ENCODE peak calls at places on chromosome 7, in four cellular contexts. V, L, J and B are unnamed samples.

GRCh38 chr7:82443801-82444219 is 233 bp upstream of the CACNA2D1 start:
- DNase-seq in J (peak; percentile 88), V (peak; percentile 84), L (peak; percentile 25), B (peak; percentile 68)

GRCh38 chr7:963236-964078 is 9.0 kb upstream of the ADAP1 start:
- DNase-seq in L (no peak), J (no peak), V (no peak), B (no peak)

GRCh38 chr7:129144095-129144833 is at the start of gene TSPAN33:
- DNase-seq in V (peak; percentile 83), J (peak; percentile 53), L (peak; percentile 83), B (peak; percentile 74)

GRCh38 chr7:29557954-29558353 is 5.7 kb upstream of the PRR15 start:
- DNase-seq in V (peak; percentile 20), L (no peak), J (peak; percentile 41), B (peak; percentile 34)

GRCh38 chr7:140342732-140343514 is 55.4 kb downstream of the SLC37A3 start:
- DNase-seq in L (peak; percentile 19), V (peak; percentile 39), J (peak; percentile 26), B (peak; percentile 35)

GRCh38 chr7:5699951-5700384 is 81.5 kb downstream of the RNF216 start:
- DNase-seq in V (no peak), L (no peak), J (no peak), B (no peak)

GRCh38 chr7:46844486-46844885 is 737.4 kb downstream of the TNS3 start:
- DNase-seq in J (peak; percentile 54), V (no peak), L (no peak), B (no peak)

GRCh38 chr7:157851501-157852067 is 514.8 kb downstream of the DNAJB6 start:
- DNase-seq in J (no peak), V (peak; percentile 50), L (peak; percentile 27), B (peak; percentile 74)

GRCh38 chr7:11343818-11344413 is 370.2 kb downstream of the PHF14 start:
- DNase-seq in L (no peak), V (no peak), J (peak; percentile 67), B (no peak)

GRCh38 chr7:6446977-6447588 is 671 bp downstream of the DAGLB start:
- DNase-seq in L (peak; percentile 82), J (peak; percentile 95), V (peak; percentile 54), B (peak; percentile 83)

GRCh38 chr7:111873963-111874693 is 311.8 kb upstream of the IMMP2L start:
- DNase-seq in L (no peak), J (peak; percentile 8), V (no peak), B (no peak)

GRCh38 chr7:2290877-2291276 is 23.4 kb downstream of the SNX8 start:
- DNase-seq in J (no peak), L (no peak), V (no peak), B (no peak)

GRCh38 chr7:107953265-107953923 is 49.6 kb downstream of the LAMB1 start:
- DNase-seq in L (no peak), J (no peak), V (no peak), B (no peak)

GRCh38 chr7:100016209-100016901 is 959 bp downstream of the ZKSCAN1 start:
- DNase-seq in J (peak; percentile 13), V (peak; percentile 49), L (no peak), B (no peak)

GRCh38 chr7:97842006-97842405 is 30.2 kb downstream of the ASNS start:
- DNase-seq in L (no peak), J (no peak), V (no peak), B (no peak)

GRCh38 chr7:40199076-40199802 is 64.4 kb downstream of the SUGCT start:
- DNase-seq in J (peak; percentile 85), V (no peak), L (no peak), B (no peak)

GRCh38 chr7:106623846-106624245 is 37.1 kb downstream of the CCDC71L start:
- DNase-seq in J (peak; percentile 86), V (no peak), L (peak; percentile 14), B (no peak)

GRCh38 chr7:1015631-1016121 is 28.7 kb upstream of the GPR146 start:
- DNase-seq in J (no peak), V (no peak), L (no peak), B (no peak)

GRCh38 chr7:47314728-47315601 is 266.9 kb downstream of the TNS3 start:
- DNase-seq in J (no peak), L (no peak), V (peak; percentile 29), B (no peak)

GRCh38 chr7:140541513-140542192 is 62.3 kb upstream of the MKRN1 start:
- DNase-seq in V (no peak), J (peak; percentile 95), L (peak; percentile 26), B (peak; percentile 44)

GRCh38 chr7:2288503-2288902 is 25.7 kb downstream of the SNX8 start:
- DNase-seq in V (no peak), L (no peak), J (no peak), B (no peak)

GRCh38 chr7:836429-836828 is 4.2 kb downstream of the SUN1 start:
- DNase-seq in L (no peak), V (peak; percentile 8), J (peak; percentile 62), B (no peak)